ENCODE peak calls at places on chromosomes 4 and X, in eight cellular contexts. U is GM12878, C is H1, V is Peyer's patch, H is IMR-90, N is WERI-Rb-1, O is AG04450, G is HCT116. Y is an unnamed sample. For H3K27me3, the result is how much of the 10 kb centered on the place peaks cover.

GRCh38 chrX:148530464-148531077 is 30.2 kb downstream of the AFF2 start:
- DNase-seq in N (peak), V (no peak), U (no peak), C (no peak), G (no peak), H (peak), O (no peak), Y (no peak)

GRCh38 chr4:168832746-168833575 is 177.1 kb downstream of the CBR4 start:
- DNase-seq in U (no peak), H (no peak), C (no peak), O (no peak), G (no peak), N (peak), V (peak), Y (no peak)

GRCh38 chrX:56572975-56573374 is 9.5 kb downstream of the UBQLN2 start:
- DNase-seq in V (no peak), G (no peak), N (no peak), H (no peak), C (no peak), O (no peak), U (no peak), Y (no peak)

GRCh38 chr4:139665690-139666529 is at the start of gene MGST2:
- DNase-seq in H (peak), N (peak), G (no peak), C (no peak), O (no peak), V (peak), U (no peak), Y (no peak)

GRCh38 chrX:110563276-110563675 is 204.6 kb downstream of the RTL9 start:
- DNase-seq in C (no peak), H (no peak), N (no peak), U (no peak), V (no peak), G (no peak), O (no peak), Y (peak)

GRCh38 chrX:63466690-63467089 is 115.6 kb upstream of the SPIN4 start:
- DNase-seq in U (no peak), H (no peak), C (no peak), G (no peak), O (no peak), N (no peak), V (no peak), Y (no peak)

GRCh38 chr4:185717018-185717726 is 94.8 kb downstream of the SORBS2 start:
- DNase-seq in C (no peak), V (no peak), H (no peak), N (no peak), G (no peak), U (no peak), O (no peak), Y (no peak)

GRCh38 chrX:100748133-100748532 is 16.2 kb upstream of the SYTL4 start:
- DNase-seq in N (no peak), C (no peak), U (no peak), G (peak), O (no peak), V (no peak), H (no peak), Y (no peak)

GRCh38 chr4:7630559-7631287 is 196.0 kb upstream of the PSAPL1 start:
- DNase-seq in H (peak), G (peak), C (no peak), N (no peak), V (peak), O (peak), U (no peak), Y (peak)

GRCh38 chr4:600850-601515 is 24.4 kb upstream of the PDE6B start:
- DNase-seq in O (no peak), V (no peak), G (no peak), H (no peak), U (no peak), N (no peak), C (no peak), Y (no peak)

GRCh38 chr4:155187989-155188388 is 20.4 kb upstream of the NPY2R start:
- DNase-seq in U (no peak), N (no peak), G (no peak), H (no peak), O (no peak), C (no peak), V (no peak), Y (no peak)

DNA sequence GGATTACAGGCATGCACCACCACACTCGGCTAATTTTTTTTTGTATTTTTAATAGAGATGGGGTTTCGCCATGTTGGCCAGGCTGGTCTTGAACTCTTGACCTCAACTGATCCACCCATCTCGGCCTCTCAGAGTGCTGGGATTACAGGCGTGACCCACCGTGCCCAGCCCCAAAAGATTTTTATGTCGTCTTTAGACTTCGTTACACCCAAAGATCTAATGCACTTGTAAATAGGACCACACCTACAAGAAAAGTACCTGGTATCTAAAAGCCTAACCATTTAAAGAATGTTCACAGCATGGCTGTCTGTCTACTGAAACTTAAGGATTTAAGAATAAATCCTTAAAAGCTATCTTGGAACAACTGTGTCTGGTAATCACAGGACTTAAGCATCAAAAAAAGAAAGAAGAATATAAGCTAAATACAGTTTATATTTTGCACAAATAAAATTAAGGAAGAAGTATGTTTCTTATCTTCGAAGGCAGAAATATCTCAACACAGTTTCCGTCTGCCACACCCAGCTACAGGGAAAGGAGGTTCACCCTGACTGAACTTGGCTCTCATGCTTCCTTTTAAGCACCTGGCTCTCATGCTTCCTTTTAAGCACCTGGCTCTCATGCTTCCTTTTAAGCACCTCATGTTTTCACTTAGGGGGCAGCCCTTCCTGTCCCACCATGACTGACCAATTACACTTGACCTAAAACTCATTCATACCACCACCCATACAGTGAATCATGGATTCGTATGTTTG is 92.0 kb upstream of the STS start:
- DNase-seq in G (no peak), V (no peak), H (no peak), U (no peak), N (no peak), O (no peak), C (no peak), Y (no peak)
- H3K4me3 ChIP-seq in G (no peak), V (no peak), H (no peak), U (no peak), N (no peak), O (no peak), C (no peak), Y (no peak)

DNA sequence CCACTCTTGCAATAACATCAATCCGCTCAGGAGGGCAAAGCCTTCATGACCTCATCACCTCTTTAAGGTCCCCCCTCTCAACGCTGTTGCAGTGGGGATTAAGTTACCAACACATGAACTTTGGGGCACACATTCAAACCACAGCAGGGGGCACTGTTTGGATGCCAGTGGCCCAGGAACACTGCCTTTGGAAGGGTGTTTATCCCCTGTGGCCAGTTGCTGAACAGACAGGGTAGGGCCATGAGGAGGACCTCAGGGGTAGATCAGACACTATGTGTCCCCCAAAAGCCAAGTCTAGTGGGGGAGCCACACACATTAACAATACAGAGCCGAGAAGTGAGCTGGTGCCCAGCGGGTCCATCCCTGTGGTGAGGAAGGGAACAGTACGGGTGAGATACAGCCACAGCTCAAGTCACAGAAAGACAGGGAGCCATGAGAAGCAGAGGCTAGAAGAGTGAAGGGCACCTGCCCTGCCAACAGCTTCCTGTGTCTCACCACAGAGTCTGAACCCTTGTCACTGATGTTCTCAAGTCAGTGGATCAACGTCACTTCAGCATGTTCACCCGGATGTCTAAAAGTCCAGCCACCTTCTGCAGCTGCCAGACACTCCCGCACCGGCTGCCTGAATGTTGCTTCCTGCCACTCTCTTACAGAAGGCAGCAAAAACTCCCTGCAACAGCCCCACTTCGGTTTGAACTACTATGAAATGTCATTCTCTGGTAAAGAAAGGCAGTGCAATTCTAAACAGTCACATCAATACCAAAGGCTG is 19.9 kb upstream of the MXD4 start:
- DNase-seq in O (no peak), C (no peak), V (no peak), H (no peak), U (peak), N (peak), G (no peak), Y (no peak)
- TF ChIP-seq CTCF in O (peak), C (no peak), V (no peak), H (peak), U (peak), N (peak), G (no peak), Y (no peak)

DNA sequence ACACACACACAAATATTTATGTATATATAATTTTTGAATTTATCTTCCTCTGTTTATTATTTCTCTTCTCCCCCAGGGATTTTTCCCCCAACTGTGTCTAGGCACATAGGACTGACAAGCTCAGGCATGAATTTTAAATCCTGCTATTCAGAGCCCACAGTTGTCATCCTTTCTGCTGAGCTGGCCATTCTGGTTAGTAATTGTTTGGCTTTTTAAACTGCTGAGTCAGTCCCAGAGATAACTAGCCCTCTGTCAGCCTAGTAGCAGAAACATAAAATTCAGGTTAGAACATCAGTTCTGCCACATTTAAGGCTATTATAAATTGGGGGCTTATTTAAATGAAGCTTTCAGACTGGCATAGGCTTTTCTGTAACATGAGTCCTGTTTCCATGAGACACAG is 151.7 kb upstream of the MAOA start:
- DNase-seq in U (no peak), H (no peak), N (no peak), O (no peak), C (no peak), G (no peak), V (no peak), Y (no peak)
- H3K27me3 ChIP-seq in U (under half), H (under half), N (under half), O (under half), C (under half), G (under half), V (under half), Y (under half)

GRCh38 chr4:16224669-16225068 is 1.6 kb downstream of the TAPT1 start:
- DNase-seq in C (no peak), V (no peak), H (no peak), O (no peak), N (no peak), G (no peak), U (no peak), Y (no peak)

GRCh38 chr4:16225139-16225538 is 1.1 kb downstream of the TAPT1 start:
- DNase-seq in V (no peak), H (peak), U (no peak), N (no peak), O (no peak), G (no peak), C (no peak), Y (no peak)

GRCh38 chr4:16225681-16225995 is 633 bp downstream of the TAPT1 start:
- DNase-seq in N (no peak), H (no peak), C (no peak), O (no peak), U (no peak), V (no peak), G (no peak), Y (no peak)

GRCh38 chr4:16224264-16224663 is 2.0 kb downstream of the TAPT1 start:
- DNase-seq in V (no peak), N (no peak), H (no peak), C (no peak), U (no peak), G (no peak), O (no peak), Y (no peak)

DNA sequence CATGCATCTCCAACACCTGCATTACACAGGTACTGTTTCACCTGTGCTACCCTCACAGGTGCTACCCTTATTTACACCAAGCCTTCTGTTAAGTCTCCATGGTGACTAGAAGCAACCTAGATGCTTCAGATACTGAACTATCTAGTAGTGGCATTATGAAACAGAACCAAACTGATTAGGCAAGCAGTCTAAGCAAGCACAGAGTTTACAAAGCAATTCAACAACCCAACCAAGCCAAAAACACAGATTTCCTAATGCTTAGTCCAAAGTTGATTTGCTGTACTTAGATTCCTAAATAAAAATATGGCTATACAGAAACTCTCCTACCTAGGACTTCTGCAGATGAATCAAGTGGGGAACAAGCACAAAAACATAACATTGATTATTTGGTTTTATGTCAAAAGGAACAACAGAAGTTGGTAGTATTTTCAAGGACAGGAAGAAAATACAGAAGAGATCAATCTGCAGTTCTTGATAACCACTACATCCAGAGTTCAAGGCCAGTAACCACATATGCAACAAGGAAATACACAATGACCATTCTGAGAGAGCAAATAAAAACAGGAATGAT is 3.2 kb downstream of the TAPT1 start:
- DNase-seq in G (no peak), U (no peak), V (no peak), N (no peak), C (no peak), H (peak), O (no peak), Y (no peak)
- H3K4me3 ChIP-seq in G (no peak), U (peak), V (no peak), N (no peak), C (no peak), H (no peak), O (no peak), Y (no peak)

GRCh38 chrX:125651426-125651825 is 331.8 kb downstream of the TEX13C start:
- DNase-seq in H (no peak), N (no peak), U (no peak), C (no peak), V (no peak), G (no peak), O (no peak), Y (no peak)

GRCh38 chrX:125646195-125646594 is 326.5 kb downstream of the TEX13C start:
- DNase-seq in H (no peak), C (no peak), V (no peak), O (no peak), G (no peak), N (peak), U (no peak), Y (no peak)
- TF ChIP-seq CTCF in H (no peak), C (peak), V (no peak), O (no peak), G (no peak), N (peak), U (peak), Y (no peak)

DNA sequence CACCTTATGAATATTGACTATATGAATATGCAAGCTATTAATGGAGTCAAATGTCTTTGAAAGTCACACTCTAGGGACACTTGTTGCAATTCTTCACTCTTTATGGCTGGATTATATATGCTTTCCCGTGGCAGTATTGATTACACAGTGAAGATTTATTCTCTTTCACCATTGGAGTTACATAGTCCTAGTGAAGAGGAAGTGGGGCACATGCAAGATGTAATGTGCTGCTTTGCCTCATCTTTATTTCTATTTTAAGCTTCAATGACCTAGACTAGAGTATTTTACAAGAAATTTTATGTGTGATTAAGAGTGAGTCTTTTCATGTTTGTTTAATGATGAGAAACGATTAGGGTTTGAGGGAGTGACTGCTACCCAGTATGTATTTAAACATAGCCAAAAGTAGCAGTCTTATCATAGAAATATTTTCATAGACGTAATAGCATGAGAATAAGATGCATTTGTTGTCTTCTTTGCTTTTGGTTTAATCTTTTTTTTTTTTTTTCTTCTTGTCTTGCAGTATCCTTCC is 30.8 kb downstream of the DIAPH2 start:
- DNase-seq in C (no peak), O (peak), N (no peak), G (no peak), V (no peak), U (no peak), H (peak), Y (peak)
- H3K27me3 ChIP-seq in C (under half), O (under half), N (under half), G (under half), V (under half), U (under half), H (under half), Y (under half)

GRCh38 chr4:153119626-153120025 is 84.6 kb upstream of the TRIM2 start:
- DNase-seq in O (no peak), U (no peak), V (no peak), G (no peak), N (no peak), H (no peak), C (no peak), Y (no peak)
- H3K4me3 ChIP-seq in O (no peak), U (no peak), V (no peak), G (no peak), N (no peak), H (no peak), C (no peak), Y (no peak)

DNA sequence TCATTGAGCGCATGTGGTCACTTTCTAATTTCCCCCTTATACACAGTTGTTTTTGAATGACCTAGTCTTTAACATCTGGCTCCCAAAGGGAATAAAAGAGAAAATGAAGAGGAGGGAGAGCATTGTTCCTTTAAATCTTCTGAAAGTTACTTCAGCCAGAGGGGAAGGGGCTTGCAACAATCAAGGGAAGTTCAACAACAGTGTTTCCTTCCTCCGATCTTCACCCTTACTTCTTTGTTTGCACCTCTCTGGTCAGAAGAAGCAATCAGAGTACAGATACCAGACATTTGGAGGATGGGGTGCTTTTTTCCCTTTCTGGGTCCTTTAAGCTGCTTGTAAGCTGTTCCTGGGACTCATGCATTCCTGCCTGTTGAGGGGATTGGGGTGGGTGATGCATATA is 125.4 kb downstream of the TBC1D19 start:
- DNase-seq in U (no peak), C (no peak), V (no peak), O (no peak), H (no peak), N (no peak), G (no peak), Y (no peak)
- TF ChIP-seq CTCF in U (no peak), C (no peak), V (no peak), O (no peak), H (no peak), N (no peak), G (no peak), Y (no peak)

GRCh38 chr4:4860803-4861591 is 1.5 kb downstream of the MSX1 start:
- DNase-seq in G (no peak), N (no peak), V (no peak), C (no peak), U (no peak), O (no peak), H (peak), Y (no peak)
- H3K27me3 ChIP-seq in G (under half), N (half or more), V (under half), C (half or more), U (under half), O (half or more), H (under half), Y (under half)

DNA sequence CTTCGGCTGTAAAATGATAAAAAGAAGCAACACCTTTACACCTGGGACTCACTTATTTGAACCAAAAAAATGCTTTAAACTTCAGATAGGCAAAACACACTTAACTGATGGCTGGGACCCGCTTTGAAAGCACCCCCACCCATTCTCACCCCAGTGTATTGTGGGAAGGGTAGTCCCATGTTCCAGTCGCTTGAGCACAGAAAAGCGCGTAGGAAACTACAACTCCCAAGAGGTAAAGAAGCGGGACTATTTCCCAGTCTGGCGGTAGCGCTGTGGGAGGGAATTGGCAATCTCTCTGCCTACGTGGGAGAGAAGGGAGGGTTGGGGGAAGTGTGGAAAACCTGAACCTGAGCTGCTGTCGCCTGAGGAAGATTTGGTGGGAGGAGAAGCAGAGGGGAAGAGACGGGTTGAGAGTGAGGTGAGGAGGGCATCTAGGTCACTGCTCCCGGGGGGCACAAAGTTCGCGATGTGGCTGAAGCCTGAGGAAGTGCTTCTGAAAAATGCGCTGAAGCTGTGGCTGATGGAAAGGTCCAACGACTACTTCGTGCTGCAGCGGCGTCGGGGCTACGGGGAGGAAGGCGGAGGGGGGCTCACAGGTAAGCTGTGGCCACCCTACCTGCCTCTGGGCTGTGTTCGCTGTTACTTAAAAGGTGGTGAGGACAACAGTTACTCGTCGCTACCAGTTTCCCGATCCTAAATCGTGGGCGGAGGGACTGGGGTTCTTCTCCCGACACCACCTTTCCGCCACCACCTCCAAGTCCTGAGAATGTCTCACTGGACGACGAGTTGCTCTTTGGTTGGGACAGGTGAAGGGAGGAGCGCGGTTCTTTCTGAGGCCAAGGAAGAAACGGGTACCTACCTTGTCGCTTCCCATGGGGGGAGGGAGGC is at the start of gene TBC1D8B:
- DNase-seq in O (peak), U (peak), N (peak), H (peak), G (peak), V (peak), C (peak), Y (peak)
- H3K4me3 ChIP-seq in O (peak), U (peak), N (no peak), H (peak), G (peak), V (peak), C (peak), Y (peak)

Y was measured in BJ.